ENCODE peak calls at places on chromosomes 13 and 19, in five cellular contexts. V is IMR-90, N is gastrocnemius medialis, B is Peyer's patch, J is aorta. Z is an unnamed sample. For H3K27me3, the result is how much of the 10 kb centered on the place peaks cover.

GRCh38 chr13:41700790-41701310 is 243.5 kb downstream of the RGCC start:
- DNase-seq in J (no peak), V (peak), B (no peak), N (no peak), Z (no peak)

GRCh38 chr13:28333204-28333900 is 161.6 kb downstream of the FLT1 start:
- DNase-seq in V (no peak), B (no peak), J (no peak), N (no peak), Z (no peak)

GRCh38 chr13:108676620-108677019 is 47.2 kb downstream of the MYO16 start:
- DNase-seq in J (no peak), V (no peak), B (no peak), N (no peak), Z (no peak)

GRCh38 chr19:47445937-47446402 is 25.7 kb downstream of the SLC8A2 start:
- DNase-seq in V (no peak), N (no peak), B (peak), J (peak), Z (no peak)

GRCh38 chr13:101572456-101572855 is 120.0 kb downstream of the ITGBL1 start:
- DNase-seq in J (no peak), B (no peak), N (no peak), V (peak), Z (no peak)

GRCh38 chr13:33105387-33106005 is 89.3 kb downstream of the KL start:
- DNase-seq in N (no peak), V (no peak), J (no peak), B (no peak), Z (no peak)

GRCh38 chr13:110388141-110388943 is 81.3 kb downstream of the COL4A2 start:
- DNase-seq in B (no peak), V (peak), J (peak), N (no peak), Z (no peak)

GRCh38 chr13:89749888-89750287 is 1597.6 kb upstream of the MIR17HG start:
- DNase-seq in B (no peak), N (no peak), J (no peak), V (no peak), Z (no peak)

GRCh38 chr13:44292545-44292944 is 81.1 kb upstream of the SERP2 start:
- DNase-seq in N (no peak), J (no peak), B (no peak), V (no peak), Z (no peak)

GRCh38 chr13:73429691-73430090 is 370.9 kb downstream of the KLF5 start:
- DNase-seq in N (no peak), V (peak), B (no peak), J (no peak), Z (no peak)

GRCh38 chr13:100721885-100722512 is 47.4 kb upstream of the TMTC4 start:
- DNase-seq in J (no peak), B (peak), N (no peak), V (peak), Z (peak)

GRCh38 chr13:113840541-113841354 is 23.1 kb downstream of the GAS6 start:
- DNase-seq in N (no peak), J (peak), V (no peak), B (no peak), Z (no peak)

GRCh38 chr13:98927954-98928927 is 49.6 kb downstream of the DOCK9 start:
- DNase-seq in N (peak), J (no peak), V (peak), B (no peak), Z (peak)

GRCh38 chr13:33744589-33745369 is 73.2 kb upstream of the RFC3 start:
- DNase-seq in N (no peak), B (no peak), V (no peak), J (no peak), Z (no peak)

GRCh38 chr19:20186163-20186562 is 19.1 kb downstream of the ZNF486 start:
- DNase-seq in J (no peak), N (no peak), B (no peak), V (no peak), Z (no peak)

GRCh38 chr19:13195678-13196077 is 45.5 kb downstream of the IER2 start:
- DNase-seq in N (no peak), B (peak), V (no peak), J (no peak), Z (no peak)

DNA sequence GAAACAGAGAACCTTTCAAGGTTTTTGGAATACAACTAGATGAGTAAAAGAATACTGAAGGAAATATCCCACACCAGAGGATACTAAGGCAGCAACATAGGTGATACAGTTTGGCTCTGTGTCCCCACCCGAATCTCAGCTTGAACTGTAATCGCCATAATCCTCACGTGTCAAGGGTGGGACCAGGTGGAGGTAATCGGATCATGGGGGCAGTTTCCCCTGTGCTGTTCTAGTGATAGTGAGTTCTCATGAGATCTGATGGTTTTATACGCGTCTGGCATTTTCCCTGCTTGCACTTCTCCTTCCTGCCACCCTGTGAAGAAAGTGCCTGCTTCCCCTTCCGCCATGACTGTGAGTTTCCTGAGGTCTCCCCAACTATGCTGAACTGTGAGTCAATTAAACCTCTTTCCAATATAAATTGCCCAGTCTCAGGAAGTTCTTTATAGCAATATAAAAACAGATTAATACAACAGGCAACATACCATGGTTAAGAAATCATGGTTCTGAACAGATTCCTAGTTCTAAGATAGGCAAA is 97.0 kb downstream of the ABCC4 start:
- DNase-seq in V (no peak), B (no peak), N (no peak), J (no peak), Z (no peak)
- H3K27me3 ChIP-seq in V (under half), B (under half), N (under half), J (under half), Z (under half)

GRCh38 chr19:46101293-46101692 is 23.2 kb downstream of the IGFL3 start:
- DNase-seq in V (no peak), B (no peak), N (no peak), J (no peak), Z (no peak)

DNA sequence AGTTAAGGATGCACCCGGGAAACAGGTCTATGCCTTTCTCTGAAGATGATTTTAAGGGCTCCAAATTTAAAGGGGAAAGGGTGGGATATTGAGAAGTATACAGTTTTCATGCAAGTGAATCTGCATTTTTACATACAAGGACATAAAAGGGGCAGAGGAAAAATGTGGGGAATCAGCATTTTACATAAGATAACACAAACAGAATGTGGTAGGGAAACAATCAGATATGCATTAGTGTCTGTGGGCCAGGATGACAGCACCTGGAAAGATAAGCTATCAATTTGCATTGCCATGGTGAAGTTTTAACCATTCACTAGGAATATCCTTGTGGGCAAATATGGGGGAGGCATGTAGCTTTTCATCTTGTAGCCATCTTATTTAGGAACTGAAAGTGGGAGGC is 24.1 kb downstream of the IGFL3 start:
- DNase-seq in J (no peak), V (no peak), N (no peak), B (no peak), Z (no peak)
- H3K27me3 ChIP-seq in J (under half), V (under half), N (under half), B (under half), Z (under half)

DNA sequence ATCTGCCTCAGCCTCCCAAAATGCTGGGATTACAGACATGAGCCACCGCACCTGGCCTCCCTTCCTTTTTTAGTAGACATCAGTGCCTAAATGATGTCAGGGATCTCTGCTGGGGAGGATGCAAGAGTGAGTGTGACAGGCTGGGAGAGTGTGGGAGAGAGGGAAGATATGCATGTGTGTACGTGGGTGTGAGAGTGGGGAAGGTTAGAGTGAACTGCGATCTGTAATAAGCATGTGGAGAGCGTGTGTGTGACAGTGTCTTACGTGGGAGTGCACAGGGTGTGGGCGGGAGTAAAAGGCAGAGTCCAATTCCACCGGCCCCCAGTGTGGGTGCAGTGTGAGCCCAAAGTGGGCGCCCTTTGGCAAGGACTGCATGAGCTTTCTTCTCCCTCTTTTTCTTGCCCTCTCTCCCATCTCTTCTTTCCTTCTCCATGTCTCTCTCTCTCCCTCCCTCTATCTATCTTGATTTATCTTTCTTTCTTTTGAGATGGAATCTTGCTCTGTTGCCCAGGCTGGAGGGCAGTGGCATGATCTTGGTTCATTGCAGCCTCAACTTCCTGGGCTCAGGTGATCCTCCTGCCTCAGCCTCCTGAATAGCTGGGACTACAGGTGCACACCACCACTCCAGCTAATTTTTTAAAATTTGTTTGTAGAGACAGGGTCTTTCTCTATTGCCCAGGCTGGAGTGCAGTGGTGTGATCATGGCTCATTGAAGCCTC is 893 bp upstream of the NPHS1 start:
- DNase-seq in N (no peak), B (no peak), J (no peak), V (no peak), Z (no peak)
- H3K27me3 ChIP-seq in N (half or more), B (under half), J (under half), V (half or more), Z (under half)

GRCh38 chr19:5020368-5020767 is 51.5 kb downstream of the KDM4B start:
- DNase-seq in N (no peak), B (no peak), J (no peak), V (no peak), Z (no peak)
- H3K27me3 ChIP-seq in N (under half), B (under half), J (under half), V (under half), Z (under half)

GRCh38 chr19:42092350-42092749 is 16.4 kb downstream of the ZNF574 start:
- DNase-seq in V (no peak), N (no peak), B (peak), J (no peak), Z (no peak)
- H3K27me3 ChIP-seq in V (under half), N (under half), B (under half), J (under half), Z (under half)

GRCh38 chr13:25132984-25133383 is 37.0 kb downstream of the PABPC3 start:
- DNase-seq in J (no peak), V (no peak), N (no peak), B (no peak), Z (no peak)
- H3K27me3 ChIP-seq in J (under half), V (under half), N (under half), B (under half), Z (under half)

GRCh38 chr19:50912727-50913716 is 1.8 kb upstream of the KLK4 start:
- DNase-seq in N (no peak), B (no peak), V (no peak), J (no peak), Z (no peak)

GRCh38 chr19:50910722-50911121 is 473 bp downstream of the KLK4 start:
- DNase-seq in N (no peak), V (no peak), J (no peak), B (no peak), Z (no peak)

GRCh38 chr19:50912102-50912599 is 956 bp upstream of the KLK4 start:
- DNase-seq in V (no peak), J (no peak), N (no peak), B (no peak), Z (no peak)

GRCh38 chr19:50909240-50910070 is 1.7 kb downstream of the KLK4 start:
- DNase-seq in J (peak), N (no peak), B (peak), V (no peak), Z (no peak)

DNA sequence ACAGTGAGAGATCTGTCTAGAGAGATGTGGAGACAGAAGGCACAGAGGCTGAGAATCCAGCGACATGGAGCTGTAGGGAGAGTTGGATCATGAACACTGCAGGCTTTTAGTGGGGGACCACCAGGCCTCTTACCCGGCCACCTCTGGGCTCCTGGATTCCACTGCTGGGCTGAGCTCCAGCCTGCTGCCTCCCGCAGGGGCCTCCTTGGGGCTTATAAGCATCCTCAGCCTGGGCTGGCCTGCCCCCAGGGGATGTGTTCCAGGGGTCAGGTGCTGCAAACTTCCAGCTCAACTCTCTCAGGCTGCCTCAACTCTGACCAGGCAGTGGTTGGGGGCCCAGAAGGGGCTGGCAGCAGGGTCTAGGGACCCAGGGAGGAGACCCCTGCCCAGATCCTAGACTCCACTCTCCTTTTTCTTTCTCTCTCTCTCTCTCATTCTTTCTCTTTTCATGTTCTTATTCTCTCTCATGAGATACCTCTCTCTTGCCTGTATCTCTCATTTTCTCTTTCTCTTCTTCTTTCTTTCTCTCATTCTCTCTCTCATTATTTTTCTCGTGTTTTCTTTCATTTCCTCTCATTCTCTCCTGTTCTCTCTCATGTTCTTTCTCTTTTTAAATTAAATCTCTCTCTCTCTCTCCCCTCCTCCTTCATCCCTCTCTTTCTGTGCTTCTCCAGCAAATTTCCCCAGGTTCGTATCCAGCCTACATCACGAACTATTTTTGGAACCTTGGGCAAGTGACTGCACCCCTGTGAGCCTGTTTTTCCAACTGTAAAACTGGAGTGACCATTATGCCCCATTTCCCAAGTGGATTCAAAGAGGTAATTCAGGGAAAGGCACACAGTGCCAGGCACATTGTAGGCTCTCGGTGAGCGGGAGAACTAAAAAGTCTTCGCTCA is at the start of gene KLK4:
- DNase-seq in N (no peak), B (no peak), J (no peak), V (no peak), Z (no peak)
- H3K27me3 ChIP-seq in N (under half), B (under half), J (under half), V (under half), Z (half or more)

GRCh38 chr19:53883741-53884140 is 1.7 kb downstream of the PRKCG start:
- DNase-seq in B (no peak), J (no peak), N (no peak), V (no peak), Z (no peak)

GRCh38 chr19:53882391-53883050 is 524 bp downstream of the PRKCG start:
- DNase-seq in J (no peak), V (no peak), N (no peak), B (no peak), Z (no peak)

GRCh38 chr19:53883231-53883661 is 1.2 kb downstream of the PRKCG start:
- DNase-seq in J (no peak), B (no peak), V (no peak), N (no peak), Z (no peak)

GRCh38 chr19:53880716-53881481 is 1.1 kb upstream of the PRKCG start:
- DNase-seq in N (no peak), J (no peak), V (no peak), B (no peak), Z (no peak)

DNA sequence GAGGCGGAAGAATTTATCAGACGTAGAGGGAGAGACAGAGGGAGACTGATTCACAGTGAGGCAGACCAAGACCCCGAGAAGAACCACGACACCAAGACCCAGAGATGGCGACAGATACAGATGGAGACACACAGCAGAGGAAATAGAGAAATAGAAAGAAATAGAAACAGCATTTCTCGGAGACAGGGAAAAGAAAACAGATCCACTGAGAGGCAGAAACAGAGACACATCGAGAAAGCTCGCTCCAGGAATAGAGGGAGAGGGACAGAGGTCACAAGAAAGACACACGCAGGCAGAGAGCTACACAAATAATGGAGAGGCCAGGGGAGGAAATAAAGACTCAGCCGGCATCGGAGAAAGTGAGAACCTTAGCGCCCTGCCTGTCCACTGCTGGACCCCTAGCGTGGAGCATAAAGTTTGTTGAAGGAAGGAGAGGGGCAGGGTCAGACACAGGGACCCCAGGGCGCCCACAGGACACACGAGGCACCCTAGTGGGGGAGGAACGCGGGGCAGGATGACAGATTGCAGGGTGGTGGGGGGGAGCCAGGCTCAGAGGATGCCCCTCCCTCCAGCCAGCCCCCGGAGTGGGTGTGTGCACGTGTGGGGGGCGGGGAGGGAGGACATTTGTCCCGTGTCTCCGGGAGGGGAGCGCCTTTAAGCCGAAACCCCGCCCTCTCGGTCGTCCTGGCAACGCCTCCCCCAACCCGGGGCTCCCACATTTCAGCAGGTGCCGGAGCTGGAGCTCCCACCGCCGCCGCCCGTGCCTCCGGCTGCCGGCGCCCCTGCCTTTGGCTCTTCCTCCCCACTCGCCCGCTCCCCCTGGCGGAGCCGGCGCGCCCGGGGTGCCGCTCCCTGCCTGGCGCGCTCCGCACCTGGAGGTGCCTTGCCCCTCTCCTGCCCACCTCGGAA is at the start of gene PRKCG:
- DNase-seq in J (peak), V (no peak), B (peak), N (no peak), Z (no peak)
- H3K27me3 ChIP-seq in J (under half), V (half or more), B (under half), N (half or more), Z (under half)

GRCh38 chr13:26721251-26721939 is 39.2 kb downstream of the GPR12 start:
- DNase-seq in B (peak), N (no peak), J (peak), V (no peak), Z (no peak)
- H3K27me3 ChIP-seq in B (under half), N (under half), J (under half), V (under half), Z (under half)

GRCh38 chr19:1698636-1699035 is 46.2 kb upstream of the TCF3 start:
- DNase-seq in B (no peak), N (no peak), J (no peak), V (no peak), Z (no peak)

GRCh38 chr19:1704339-1704738 is 49.0 kb upstream of the ONECUT3 start:
- DNase-seq in V (no peak), N (no peak), B (no peak), J (no peak), Z (no peak)

GRCh38 chr19:1699386-1699785 is 47.0 kb upstream of the TCF3 start:
- DNase-seq in V (no peak), N (no peak), J (no peak), B (no peak), Z (no peak)

GRCh38 chr19:1699998-1700732 is 47.8 kb upstream of the TCF3 start:
- DNase-seq in N (no peak), B (no peak), J (no peak), V (no peak), Z (no peak)

GRCh38 chr19:1700733-1701663 is 48.6 kb upstream of the TCF3 start:
- DNase-seq in J (no peak), V (no peak), N (no peak), B (no peak), Z (no peak)
- H3K27me3 ChIP-seq in J (under half), V (under half), N (under half), B (under half), Z (half or more)

Z was measured in tibial artery.